ENCODE peak calls at places on chromosome 2, in nine cellular contexts. U, I, G, M, E, W, O, X and R are unnamed samples. For H3K4me1, the result is how much of the 10 kb centered on the place peaks cover.

GRCh38 chr2:126221506-126221905 is 434.5 kb upstream of the GYPC start:
- DNase-seq in U (no peak), O (no peak), X (no peak), I (no peak), G (no peak), W (no peak), M (no peak), E (no peak), R (no peak)

GRCh38 chr2:111995148-111995547 is 59.9 kb upstream of the TMEM87B start:
- DNase-seq in U (no peak), O (no peak), M (no peak), E (no peak), X (no peak), G (no peak), W (no peak), I (no peak), R (no peak)

GRCh38 chr2:236402016-236402784 is 138.0 kb upstream of the ASB18 start:
- DNase-seq in X (no peak), W (no peak), G (no peak), M (peak), U (no peak), I (no peak), E (no peak), O (no peak), R (no peak)

GRCh38 chr2:44118257-44118656 is 50.4 kb upstream of the PPM1B start:
- DNase-seq in X (peak), G (no peak), W (no peak), U (peak), I (no peak), E (no peak), M (no peak), O (no peak), R (no peak)

GRCh38 chr2:168330624-168331423 is 83.4 kb upstream of the STK39 start:
- DNase-seq in W (no peak), X (no peak), G (peak), U (no peak), M (no peak), O (no peak), E (no peak), I (no peak), R (no peak)

GRCh38 chr2:105763076-105763475 is 18.4 kb downstream of the NCK2 start:
- DNase-seq in I (no peak), E (no peak), W (no peak), X (no peak), O (no peak), U (no peak), M (no peak), G (no peak), R (no peak)

GRCh38 chr2:15638720-15639119 is 47.1 kb downstream of the DDX1 start:
- DNase-seq in U (peak), I (no peak), X (peak), W (no peak), E (no peak), O (no peak), G (no peak), M (no peak), R (no peak)

GRCh38 chr2:212974692-212975091 is 176.7 kb downstream of the IKZF2 start:
- DNase-seq in I (no peak), M (no peak), U (peak), O (no peak), W (peak), X (peak), E (no peak), G (no peak), R (no peak)

GRCh38 chr2:241986836-241987641 is 117.5 kb downstream of the RTP5 start:
- DNase-seq in X (no peak), E (no peak), M (no peak), O (no peak), I (no peak), W (no peak), U (no peak), G (no peak), R (no peak)

GRCh38 chr2:58899692-58900091 is 658.6 kb upstream of the FANCL start:
- DNase-seq in U (peak), O (no peak), X (peak), G (no peak), I (no peak), W (no peak), E (no peak), M (no peak), R (no peak)

GRCh38 chr2:61420986-61421546 is 49.8 kb downstream of the USP34 start:
- DNase-seq in G (no peak), X (no peak), O (no peak), U (no peak), E (no peak), M (peak), W (no peak), I (no peak), R (no peak)

GRCh38 chr2:61423714-61424113 is 47.2 kb downstream of the USP34 start:
- DNase-seq in X (peak), U (peak), M (no peak), O (no peak), W (peak), G (no peak), I (no peak), E (no peak), R (no peak)

GRCh38 chr2:61426267-61426897 is 44.5 kb downstream of the USP34 start:
- DNase-seq in U (no peak), O (peak), W (peak), G (peak), E (peak), X (peak), I (peak), M (peak), R (peak)

GRCh38 chr2:61421611-61422010 is 49.3 kb downstream of the USP34 start:
- DNase-seq in U (no peak), W (no peak), G (no peak), M (peak), E (no peak), O (no peak), X (no peak), I (no peak), R (peak)

GRCh38 chr2:61425605-61426155 is 45.2 kb downstream of the USP34 start:
- DNase-seq in E (no peak), I (no peak), M (no peak), O (no peak), U (no peak), X (no peak), W (peak), G (no peak), R (no peak)
- H3K4me1 ChIP-seq in E (under half), I (half or more), M (half or more), O (under half), U (under half), X (under half), W (under half), G (under half), R (half or more)

GRCh38 chr2:172431428-172431827 is 4.0 kb downstream of the ITGA6 start:
- DNase-seq in I (peak), M (no peak), G (no peak), E (peak), W (no peak), O (no peak), X (no peak), U (no peak), R (no peak)

GRCh38 chr2:172431993-172432392 is 4.6 kb downstream of the ITGA6 start:
- DNase-seq in O (no peak), W (no peak), I (no peak), E (no peak), G (no peak), M (no peak), X (no peak), U (no peak), R (no peak)

GRCh38 chr2:172430027-172430426 is 2.6 kb downstream of the ITGA6 start:
- DNase-seq in G (no peak), O (no peak), U (no peak), X (no peak), E (no peak), M (no peak), W (no peak), I (no peak), R (no peak)

GRCh38 chr2:172429351-172429968 is 2.1 kb downstream of the ITGA6 start:
- DNase-seq in X (peak), G (no peak), E (peak), O (no peak), M (no peak), W (peak), U (no peak), I (no peak), R (no peak)

DNA sequence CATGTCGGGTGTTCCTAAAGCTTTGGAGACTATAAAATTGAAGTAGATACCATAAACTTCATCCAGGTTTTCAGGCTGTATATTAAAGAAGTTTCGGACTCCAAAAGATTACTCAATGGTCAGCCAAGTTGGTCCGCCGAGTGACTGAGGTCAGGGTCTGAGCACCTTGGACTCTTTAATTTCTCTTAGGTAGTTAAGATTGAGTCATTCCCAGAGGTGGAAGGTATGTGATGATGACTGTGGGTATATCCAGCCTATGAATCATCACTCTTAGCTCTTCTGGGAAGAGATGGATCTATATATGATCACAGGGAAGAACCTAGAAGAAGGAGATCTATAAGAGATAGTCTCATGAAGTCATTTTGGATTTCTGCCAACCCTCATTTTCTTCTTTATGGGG is 3.3 kb downstream of the ITGA6 start:
- DNase-seq in M (no peak), I (no peak), G (no peak), X (peak), U (no peak), O (no peak), W (peak), E (no peak), R (no peak)
- H3K27ac ChIP-seq in M (no peak), I (peak), G (no peak), X (no peak), U (no peak), O (no peak), W (peak), E (no peak), R (no peak)

GRCh38 chr2:20612835-20613341 is 38.0 kb downstream of the HS1BP3 start:
- DNase-seq in O (no peak), I (no peak), G (no peak), X (no peak), W (no peak), E (no peak), U (no peak), M (no peak), R (no peak)
- H3K4me1 ChIP-seq in O (under half), I (half or more), G (under half), X (under half), W (under half), E (half or more), U (under half), M (under half), R (under half)

GRCh38 chr2:199443589-199444130 is 14.1 kb downstream of the SATB2 start:
- DNase-seq in I (no peak), G (no peak), M (no peak), O (no peak), W (peak), U (no peak), X (peak), E (no peak), R (no peak)
- H3K27ac ChIP-seq in I (no peak), G (no peak), M (no peak), O (no peak), W (no peak), U (no peak), X (no peak), E (no peak), R (no peak)